ENCODE peak calls at places on chromosomes 1 and 21, in five cellular contexts. K is CD4-positive, alpha-beta T cell; R is fibroblast of lung; Z is AG04450; G is left lung. C is an unnamed sample.

GRCh38 chr21:41600116-41600515 is 92.2 kb upstream of the TMPRSS2 start:
- DNase-seq in Z (no peak), R (no peak), K (no peak), G (no peak), C (no peak)

GRCh38 chr21:44999428-44999971 is 59.7 kb downstream of the SLX9 start:
- DNase-seq in G (peak; percentile 65), Z (no peak), R (no peak), K (no peak), C (no peak)

GRCh38 chr21:44017601-44018000 is 5.5 kb downstream of the TRAPPC10 start:
- DNase-seq in K (no peak), Z (no peak), R (no peak), G (no peak), C (no peak)

GRCh38 chr21:16908087-16908486 is 604.8 kb upstream of the CXADR start:
- DNase-seq in K (no peak), Z (no peak), G (no peak), R (peak; percentile 80), C (peak; percentile 7)

GRCh38 chr1:54132485-54132884 is 20.3 kb downstream of the CDCP2 start:
- DNase-seq in R (peak; percentile 32), K (no peak), G (no peak), Z (no peak), C (no peak)

GRCh38 chr21:46344219-46344915 is 20.4 kb downstream of the PCNT start:
- DNase-seq in K (no peak), R (no peak), G (peak; percentile 60), Z (no peak), C (no peak)

GRCh38 chr1:110750446-110751029 is 75.8 kb upstream of the KCNA3 start:
- DNase-seq in R (no peak), K (no peak), Z (no peak), G (no peak), C (no peak)

GRCh38 chr1:3651939-3652537 is at the start of gene TP73:
- DNase-seq in Z (no peak), K (no peak), G (peak; percentile 80), R (peak; percentile 9), C (no peak)

GRCh38 chr1:61400131-61400530 is 317.8 kb downstream of the NFIA start:
- DNase-seq in Z (no peak), G (no peak), R (no peak), K (no peak), C (no peak)

GRCh38 chr1:209875510-209875909 is 47.7 kb downstream of the UTP25 start:
- DNase-seq in Z (no peak), R (peak; percentile 70), G (no peak), K (no peak), C (no peak)

GRCh38 chr1:44170281-44170823 is 28.9 kb upstream of the KLF18 start:
- DNase-seq in R (peak; percentile 58), Z (no peak), G (no peak), K (no peak), C (no peak)

GRCh38 chr1:11455925-11456580 is 22.9 kb upstream of the DISP3 start:
- DNase-seq in K (no peak), R (no peak), Z (no peak), G (no peak), C (no peak)

GRCh38 chr1:223352944-223353343 is 11.0 kb downstream of the SUSD4 start:
- DNase-seq in G (no peak), R (no peak), Z (no peak), K (no peak), C (no peak)

GRCh38 chr1:34358636-34359035 is 181.9 kb downstream of the C1orf94 start:
- DNase-seq in Z (no peak), G (no peak), R (no peak), K (no peak), C (no peak)

GRCh38 chr21:45026066-45026745 is 48.2 kb upstream of the ADARB1 start:
- DNase-seq in G (peak; percentile 51), Z (no peak), R (no peak), K (no peak), C (no peak)

GRCh38 chr1:40915581-40915980 is 53.4 kb upstream of the CITED4 start:
- DNase-seq in R (no peak), Z (no peak), K (no peak), G (no peak), C (peak; percentile 16)

GRCh38 chr1:181396811-181397210 is 86.5 kb upstream of the CACNA1E start:
- DNase-seq in R (no peak), G (no peak), Z (no peak), K (no peak), C (no peak)

GRCh38 chr1:179142889-179143299 is 61.0 kb downstream of the TOR3A start:
- DNase-seq in Z (peak; percentile 94), G (no peak), K (no peak), R (peak; percentile 99), C (no peak)

GRCh38 chr1:67213164-67213563 is 46.9 kb downstream of the IL23R start:
- DNase-seq in K (no peak), G (no peak), R (peak; percentile 14), Z (no peak), C (no peak)

GRCh38 chr1:246930830-246931548 is 759 bp downstream of the AHCTF1 start:
- DNase-seq in G (peak; percentile 88), Z (no peak), K (peak; percentile 22), R (peak; percentile 69), C (no peak)

GRCh38 chr1:230768903-230769570 is 21.8 kb downstream of the CAPN9 start:
- DNase-seq in K (no peak), Z (peak; percentile 78), G (no peak), R (peak; percentile 28), C (no peak)

GRCh38 chr1:20462397-20462796 is 23.6 kb downstream of the CAMK2N1 start:
- DNase-seq in G (no peak), Z (no peak), R (no peak), K (no peak), C (peak; percentile 66)

GRCh38 chr1:219805191-219805590 is 123.2 kb downstream of the SLC30A10 start:
- DNase-seq in Z (no peak), R (no peak), K (no peak), G (no peak), C (no peak)

GRCh38 chr1:1397839-1398523 is 1.2 kb downstream of the CCNL2 start:
- DNase-seq in K (no peak), R (peak; percentile 36), G (peak; percentile 66), Z (no peak), C (no peak)

GRCh38 chr1:9784508-9785133 is 39.1 kb downstream of the CLSTN1 start:
- DNase-seq in R (peak; percentile 53), K (peak; percentile 54), Z (peak; percentile 33), G (no peak), C (no peak)

GRCh38 chr1:114033219-114033706 is 54.0 kb downstream of the OLFML3 start:
- DNase-seq in G (no peak), K (no peak), Z (no peak), R (peak; percentile 8), C (peak; percentile 61)

GRCh38 chr1:116962976-116963639 is 38.5 kb upstream of the CD101 start:
- DNase-seq in R (peak; percentile 37), Z (no peak), K (no peak), G (no peak), C (no peak)

GRCh38 chr1:42529724-42530161 is 66.7 kb downstream of the CCDC30 start:
- DNase-seq in G (no peak), K (no peak), Z (no peak), R (peak; percentile 70), C (no peak)
- H3K27ac ChIP-seq in G (no peak overlapping the region), K (no peak overlapping the region), Z (no peak overlapping the region), R (no peak overlapping the region), C (no peak overlapping the region)

GRCh38 chr1:32247983-32248889 is 1.2 kb downstream of the FAM167B start:
- DNase-seq in K (peak; percentile 64), G (peak; percentile 97), Z (peak; percentile 27), R (peak; percentile 52), C (no peak)
- H3K27ac ChIP-seq in K (peak overlapping the region; percentile 94), G (peak overlapping the region; percentile 59), Z (no peak overlapping the region), R (peak overlapping the region; percentile 64), C (no peak overlapping the region)

GRCh38 chr1:56576880-56577858 is 2.2 kb downstream of the PLPP3 start:
- DNase-seq in G (no peak), K (no peak), R (peak; percentile 38), Z (no peak), C (no peak)

GRCh38 chr1:56578963-56579875 is at the start of gene PLPP3:
- DNase-seq in K (no peak), R (peak; percentile 93), Z (peak; percentile 91), G (peak; percentile 95), C (peak; percentile 59)

GRCh38 chr1:56575865-56576264 is 3.5 kb downstream of the PLPP3 start:
- DNase-seq in K (no peak), Z (no peak), G (no peak), R (peak; percentile 21), C (no peak)

GRCh38 chr1:56578664-56578962 is 750 bp downstream of the PLPP3 start:
- DNase-seq in G (peak; percentile 85), R (no peak), K (no peak), Z (no peak), C (no peak)

GRCh38 chr1:56577859-56578663 is 1.3 kb downstream of the PLPP3 start:
- DNase-seq in R (peak; percentile 71), G (peak; percentile 87), Z (no peak), K (no peak), C (no peak)
- H3K27ac ChIP-seq in R (peak overlapping the region; percentile 85), G (peak overlapping the region; percentile 91), Z (peak overlapping the region; percentile 81), K (no peak overlapping the region), C (peak overlapping the region; percentile 87)

DNA sequence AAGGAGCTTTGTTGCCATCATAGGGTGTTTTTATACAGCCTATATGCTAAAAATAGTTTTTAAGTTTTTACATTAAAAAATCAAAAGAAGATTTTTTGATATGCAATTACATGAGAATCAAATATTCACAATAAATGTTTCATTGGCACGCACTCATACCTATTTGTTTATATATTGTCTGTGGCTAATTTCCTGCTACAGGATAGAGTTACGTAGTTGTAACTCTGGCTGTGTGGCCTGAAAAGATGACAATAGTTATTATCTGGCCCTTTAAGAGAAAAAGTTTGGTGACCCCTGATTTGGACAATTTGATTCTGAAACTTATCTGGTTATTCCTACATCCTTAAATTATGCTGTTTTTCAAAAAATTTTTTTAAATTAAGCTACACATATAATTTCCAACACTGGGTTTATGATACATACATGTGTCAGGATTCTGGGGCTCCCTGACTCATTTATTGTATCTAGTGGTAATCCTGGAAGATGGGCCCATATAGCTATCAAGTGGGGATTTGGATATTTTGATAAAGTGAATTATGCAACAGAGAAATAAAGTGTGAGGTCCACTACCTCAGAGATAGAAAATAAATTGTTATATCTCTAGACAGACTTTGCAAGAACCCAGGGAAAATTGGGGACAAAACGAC is 370.2 kb upstream of the LYPLAL1 start:
- DNase-seq in G (no peak), K (no peak), R (no peak), Z (no peak), C (no peak)
- H3K27ac ChIP-seq in G (no peak overlapping the region), K (no peak overlapping the region), R (no peak overlapping the region), Z (no peak overlapping the region), C (no peak overlapping the region)

GRCh38 chr1:93155335-93155734 is 24.9 kb downstream of the TMED5 start:
- DNase-seq in R (peak; percentile 7), G (no peak), K (no peak), Z (no peak), C (no peak)
- H3K27ac ChIP-seq in R (no peak overlapping the region), G (no peak overlapping the region), K (no peak overlapping the region), Z (no peak overlapping the region), C (no peak overlapping the region)

DNA sequence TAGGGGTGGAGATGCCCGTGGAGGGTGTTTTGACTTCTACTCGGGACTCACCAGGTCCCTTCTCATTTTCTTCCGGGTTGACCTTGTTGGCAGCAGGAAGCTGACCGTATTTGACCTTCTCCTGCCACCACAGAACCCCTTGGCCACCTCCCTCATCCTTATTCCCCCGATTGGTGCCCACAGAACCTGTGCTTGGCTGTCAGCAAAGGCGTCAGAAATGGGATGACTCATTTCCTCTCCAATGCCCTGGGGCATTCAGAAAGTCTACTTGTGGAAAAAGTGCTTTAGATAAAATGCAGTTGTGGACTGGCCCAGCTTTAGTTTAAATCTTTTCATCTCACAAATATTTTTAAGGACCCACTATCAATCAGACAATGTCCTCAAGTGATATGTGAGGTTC is 221.8 kb upstream of the VAMP3 start:
- DNase-seq in G (no peak), Z (no peak), K (no peak), R (peak; percentile 89), C (no peak)
- H3K27ac ChIP-seq in G (peak overlapping the region; percentile 73), Z (no peak overlapping the region), K (no peak overlapping the region), R (no peak overlapping the region), C (no peak overlapping the region)